ENCODE peak calls at places on chromosomes 5 and 9, in four cellular contexts. One of them, this sample, is unnamed.

GRCh38 chr5:138038826-138039225 is 5.9 kb upstream of the FAM13B start:
- DNase-seq in left colon: no peak
- DNase-seq in SK-MEL-5: no peak
- DNase-seq in CD4-positive, alpha-beta memory T cell: no peak
- DNase-seq in this sample: peak; percentile 93

GRCh38 chr5:143147918-143148317 is 255.6 kb downstream of the NR3C1 start:
- DNase-seq in left colon: no peak
- DNase-seq in SK-MEL-5: no peak
- DNase-seq in CD4-positive, alpha-beta memory T cell: no peak
- DNase-seq in this sample: no peak

GRCh38 chr5:128774605-128775004 is 190.7 kb upstream of the SLC27A6 start:
- DNase-seq in left colon: no peak
- DNase-seq in SK-MEL-5: peak; percentile 2
- DNase-seq in CD4-positive, alpha-beta memory T cell: no peak
- DNase-seq in this sample: no peak

GRCh38 chr5:181170996-181171395 is 23.6 kb downstream of the OR2V2 start:
- DNase-seq in left colon: no peak
- DNase-seq in SK-MEL-5: no peak
- DNase-seq in CD4-positive, alpha-beta memory T cell: no peak
- DNase-seq in this sample: no peak

GRCh38 chr5:79318935-79319614 is 83.1 kb downstream of the JMY start:
- DNase-seq in left colon: no peak
- DNase-seq in SK-MEL-5: peak; percentile 30
- DNase-seq in CD4-positive, alpha-beta memory T cell: no peak
- DNase-seq in this sample: peak; percentile 11

GRCh38 chr5:72015103-72015548 is 92.1 kb upstream of the MAP1B start:
- DNase-seq in left colon: no peak
- DNase-seq in SK-MEL-5: peak; percentile 90
- DNase-seq in CD4-positive, alpha-beta memory T cell: no peak
- DNase-seq in this sample: peak; percentile 87

GRCh38 chr9:23686257-23686656 is 139.8 kb downstream of the ELAVL2 start:
- DNase-seq in left colon: no peak
- DNase-seq in SK-MEL-5: no peak
- DNase-seq in CD4-positive, alpha-beta memory T cell: no peak
- DNase-seq in this sample: no peak

GRCh38 chr5:59746261-59746765 is 147.2 kb downstream of the PDE4D start:
- DNase-seq in left colon: no peak
- DNase-seq in SK-MEL-5: peak; percentile 48
- DNase-seq in CD4-positive, alpha-beta memory T cell: no peak
- DNase-seq in this sample: no peak

GRCh38 chr5:126104951-126105350 is 318.3 kb upstream of the GRAMD2B start:
- DNase-seq in left colon: no peak
- DNase-seq in SK-MEL-5: no peak
- DNase-seq in CD4-positive, alpha-beta memory T cell: no peak
- DNase-seq in this sample: no peak

GRCh38 chr9:89619739-89620138 is 14.9 kb downstream of the GADD45G start:
- DNase-seq in left colon: no peak
- DNase-seq in SK-MEL-5: no peak
- DNase-seq in CD4-positive, alpha-beta memory T cell: no peak
- DNase-seq in this sample: no peak

GRCh38 chr5:44935871-44936270 is 127.1 kb downstream of the MRPS30 start:
- DNase-seq in left colon: no peak
- DNase-seq in SK-MEL-5: no peak
- DNase-seq in CD4-positive, alpha-beta memory T cell: no peak
- DNase-seq in this sample: peak; percentile 5

GRCh38 chr5:141714542-141715303 is 32.7 kb upstream of the ARAP3 start:
- DNase-seq in left colon: no peak
- DNase-seq in SK-MEL-5: no peak
- DNase-seq in CD4-positive, alpha-beta memory T cell: no peak
- DNase-seq in this sample: no peak

GRCh38 chr9:126647585-126648110 is 33.9 kb downstream of the LMX1B start:
- DNase-seq in left colon: no peak
- DNase-seq in SK-MEL-5: no peak
- DNase-seq in CD4-positive, alpha-beta memory T cell: no peak
- DNase-seq in this sample: no peak

GRCh38 chr5:1692381-1692780 is 107.3 kb downstream of the MRPL36 start:
- DNase-seq in left colon: no peak
- DNase-seq in SK-MEL-5: no peak
- DNase-seq in CD4-positive, alpha-beta memory T cell: no peak
- DNase-seq in this sample: no peak

GRCh38 chr9:137069508-137070071 is 767 bp downstream of the SAPCD2 start:
- DNase-seq in left colon: peak; percentile 30
- DNase-seq in SK-MEL-5: no peak
- DNase-seq in CD4-positive, alpha-beta memory T cell: no peak
- DNase-seq in this sample: no peak

GRCh38 chr5:160342413-160342941 is 27.9 kb downstream of the C1QTNF2 start:
- DNase-seq in left colon: no peak
- DNase-seq in SK-MEL-5: no peak
- DNase-seq in CD4-positive, alpha-beta memory T cell: no peak
- DNase-seq in this sample: peak; percentile 15

GRCh38 chr5:137753227-137753985 is 757 bp downstream of the HNRNPA0 start:
- DNase-seq in left colon: no peak
- DNase-seq in SK-MEL-5: peak; percentile 6
- DNase-seq in CD4-positive, alpha-beta memory T cell: peak; percentile 33
- DNase-seq in this sample: no peak

GRCh38 chr5:154196955-154197652 is 6.6 kb downstream of the GALNT10 start:
- DNase-seq in left colon: no peak
- DNase-seq in SK-MEL-5: peak; percentile 56
- DNase-seq in CD4-positive, alpha-beta memory T cell: no peak
- DNase-seq in this sample: peak; percentile 71

GRCh38 chr9:93493949-93494348 is 40.6 kb upstream of the FAM120AOS start:
- DNase-seq in left colon: no peak
- DNase-seq in SK-MEL-5: no peak
- DNase-seq in CD4-positive, alpha-beta memory T cell: no peak
- DNase-seq in this sample: no peak

GRCh38 chr5:173397531-173397930 is 69.3 kb upstream of the STC2 start:
- DNase-seq in left colon: no peak
- DNase-seq in SK-MEL-5: no peak
- DNase-seq in CD4-positive, alpha-beta memory T cell: no peak
- DNase-seq in this sample: peak; percentile 44

GRCh38 chr9:10230512-10230911 is 382.3 kb downstream of the PTPRD start:
- DNase-seq in left colon: no peak
- DNase-seq in SK-MEL-5: no peak
- DNase-seq in CD4-positive, alpha-beta memory T cell: no peak
- DNase-seq in this sample: no peak

GRCh38 chr9:93668261-93668871 is 92.0 kb downstream of the PHF2 start:
- DNase-seq in left colon: peak; percentile 20
- DNase-seq in SK-MEL-5: no peak
- DNase-seq in CD4-positive, alpha-beta memory T cell: no peak
- DNase-seq in this sample: no peak

GRCh38 chr5:95600557-95600956 is 19.3 kb upstream of the GPR150 start:
- DNase-seq in left colon: no peak
- DNase-seq in SK-MEL-5: no peak
- DNase-seq in CD4-positive, alpha-beta memory T cell: no peak
- DNase-seq in this sample: no peak

GRCh38 chr5:145797336-145797735 is 37.8 kb downstream of the PRELID2 start:
- DNase-seq in left colon: no peak
- DNase-seq in SK-MEL-5: peak; percentile 20
- DNase-seq in CD4-positive, alpha-beta memory T cell: no peak
- DNase-seq in this sample: no peak